ENCODE peak calls at places on chromosomes 4 and X, in nine cellular contexts. J, R, C, E, F, K, V, H and L are unnamed samples.

GRCh38 chr4:57448452-57448851 is 338.3 kb upstream of the IGFBP7 start:
- DNase-seq in C (no peak), V (no peak), F (no peak), R (no peak), E (no peak), K (no peak), H (no peak), J (no peak), L (no peak)

GRCh38 chr4:6926681-6927478 is 17.3 kb downstream of the TBC1D14 start:
- DNase-seq in H (no peak), C (peak), V (peak), F (peak), E (no peak), J (no peak), R (peak), K (peak), L (no peak)

GRCh38 chrX:123818243-123818642 is 41.6 kb upstream of the XIAP start:
- DNase-seq in V (no peak), R (no peak), E (no peak), K (no peak), C (peak), H (no peak), J (peak), F (peak), L (no peak)

GRCh38 chrX:69137371-69137881 is 27.8 kb downstream of the PJA1 start:
- DNase-seq in E (no peak), H (peak), J (no peak), V (no peak), K (no peak), C (no peak), R (no peak), F (peak), L (peak)

GRCh38 chr4:113637363-113637762 is 124.2 kb downstream of the CAMK2D start:
- DNase-seq in J (no peak), E (no peak), F (peak), V (no peak), K (no peak), C (no peak), H (no peak), R (no peak), L (no peak)

GRCh38 chrX:38839944-38840343 is 38.7 kb downstream of the MID1IP1 start:
- DNase-seq in V (no peak), K (no peak), H (no peak), R (no peak), E (no peak), J (no peak), C (no peak), F (no peak), L (no peak)

GRCh38 chr4:40564815-40565505 is 64.7 kb downstream of the RBM47 start:
- DNase-seq in V (no peak), J (no peak), R (no peak), E (no peak), F (no peak), K (no peak), H (no peak), C (no peak), L (no peak)

GRCh38 chrX:117429511-117429910 is 687.1 kb downstream of the KLHL13 start:
- DNase-seq in K (no peak), V (no peak), J (no peak), C (no peak), F (no peak), H (no peak), R (no peak), E (no peak), L (no peak)

GRCh38 chr4:142194905-142195304 is 558.5 kb downstream of the IL15 start:
- DNase-seq in H (no peak), K (no peak), V (no peak), C (no peak), J (no peak), F (peak), E (no peak), R (no peak), L (no peak)

GRCh38 chr4:152245706-152246105 is 290.2 kb downstream of the FBXW7 start:
- DNase-seq in H (no peak), K (no peak), F (no peak), J (no peak), R (no peak), V (no peak), E (no peak), C (no peak), L (no peak)

GRCh38 chr4:122716825-122717448 is 15.6 kb upstream of the BBS12 start:
- DNase-seq in F (peak), K (peak), C (peak), H (peak), R (peak), E (peak), V (peak), J (peak), L (peak)

GRCh38 chrX:69503835-69504625 is at the start of gene NALF2:
- DNase-seq in H (peak), F (peak), E (peak), V (peak), J (peak), C (peak), R (peak), K (peak), L (peak)

GRCh38 chr4:77913353-77913752 is 50.7 kb downstream of the MRPL1 start:
- DNase-seq in H (no peak), C (no peak), K (no peak), F (peak), E (no peak), J (no peak), V (no peak), R (no peak), L (no peak)

GRCh38 chr4:75107703-75108612 is 175.0 kb downstream of the PARM1 start:
- DNase-seq in E (no peak), R (no peak), C (no peak), V (no peak), H (no peak), J (no peak), F (no peak), K (no peak), L (no peak)

GRCh38 chrX:71514367-71515038 is 18.4 kb upstream of the OGT start:
- DNase-seq in C (no peak), K (no peak), V (peak), F (no peak), E (no peak), R (no peak), H (no peak), J (no peak), L (no peak)

GRCh38 chrX:124328765-124329164 is 3.7 kb upstream of the TEX13D start:
- DNase-seq in H (no peak), V (no peak), C (no peak), R (no peak), J (peak), K (no peak), F (no peak), E (no peak), L (no peak)

GRCh38 chrX:15269618-15270521 is at the start of gene ASB9:
- DNase-seq in V (peak), E (no peak), F (peak), H (no peak), R (peak), C (peak), K (peak), J (peak), L (peak)

GRCh38 chrX:130704053-130705038 is 198.7 kb downstream of the ENOX2 start:
- DNase-seq in C (peak), R (no peak), V (no peak), E (no peak), F (peak), K (no peak), H (no peak), J (peak), L (no peak)

GRCh38 chr4:15653864-15654391 is 1.2 kb downstream of the FBXL5 start:
- DNase-seq in K (no peak), J (peak), E (no peak), H (no peak), R (no peak), F (peak), V (no peak), C (peak), L (no peak)
- TF ChIP-seq POLR2A in K (no peak), J (no peak), E (no peak), H (no peak), R (no peak), F (no peak), V (no peak), C (no peak), L (no peak)

DNA sequence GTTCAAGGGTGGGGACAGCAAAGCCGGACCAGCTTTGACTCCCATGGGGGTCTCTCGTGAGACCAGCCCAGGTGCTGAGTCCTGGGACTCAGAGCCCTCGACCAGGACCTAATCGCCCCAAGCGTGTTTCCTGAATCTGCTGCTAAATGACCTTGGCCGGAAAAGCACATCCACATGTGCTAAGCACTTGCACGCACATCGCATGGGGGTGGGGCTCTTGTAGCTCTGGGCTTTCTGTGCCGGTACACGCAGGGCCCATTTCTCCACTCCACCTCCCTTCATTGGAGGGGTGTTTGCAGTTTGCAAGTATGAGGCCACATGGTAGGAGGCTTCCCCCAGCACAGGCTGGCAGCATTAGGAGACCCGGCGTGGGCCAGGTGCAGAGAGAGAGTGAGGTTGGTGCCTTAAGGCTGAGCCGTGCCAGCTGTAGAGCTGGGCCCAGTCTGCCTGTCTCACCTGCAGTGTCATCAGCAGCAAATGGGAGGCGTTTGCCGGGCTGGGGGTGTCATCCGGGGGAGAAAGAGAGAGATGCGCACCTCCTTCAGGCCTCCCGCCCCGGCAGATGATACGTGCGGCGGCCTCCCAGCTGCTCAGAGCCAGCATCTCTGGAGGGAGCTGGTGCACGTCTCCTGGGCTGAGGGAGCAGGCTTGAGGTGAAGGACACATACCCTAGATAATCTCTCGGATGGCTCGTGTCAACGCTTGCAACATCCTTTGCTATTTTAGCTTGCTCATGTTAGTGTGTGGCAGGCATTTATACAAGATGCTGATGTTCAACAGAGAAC is 45.2 kb upstream of the CLCN4 start:
- DNase-seq in J (no peak), R (no peak), K (no peak), H (no peak), F (peak), V (peak), E (no peak), C (peak), L (no peak)
- TF ChIP-seq POLR2A in J (no peak), R (no peak), K (no peak), H (no peak), F (no peak), V (peak), E (no peak), C (no peak), L (no peak)

GRCh38 chr4:18319456-18319855 is 297.9 kb upstream of the LCORL start:
- DNase-seq in V (no peak), E (no peak), J (no peak), K (no peak), F (no peak), C (no peak), H (no peak), R (no peak), L (no peak)

GRCh38 chr4:18314731-18315130 is 293.2 kb upstream of the LCORL start:
- DNase-seq in F (no peak), H (no peak), R (no peak), V (no peak), C (no peak), K (no peak), E (no peak), J (no peak), L (no peak)

GRCh38 chr4:18322111-18322510 is 300.6 kb upstream of the LCORL start:
- DNase-seq in C (no peak), E (no peak), V (no peak), J (no peak), R (no peak), F (no peak), H (no peak), K (no peak), L (no peak)

GRCh38 chr4:18318682-18319410 is 297.3 kb upstream of the LCORL start:
- DNase-seq in R (no peak), F (no peak), K (no peak), J (no peak), E (no peak), H (peak), V (no peak), C (no peak), L (peak)
- TF ChIP-seq POLR2A in R (no peak), F (no peak), K (no peak), J (no peak), E (no peak), H (no peak), V (no peak), C (no peak), L (no peak)

GRCh38 chrX:149497054-149497453 is 8.1 kb downstream of the IDS start:
- DNase-seq in V (no peak), H (no peak), J (no peak), F (no peak), C (no peak), R (no peak), E (no peak), K (no peak), L (no peak)

GRCh38 chrX:149498767-149499166 is 6.3 kb downstream of the IDS start:
- DNase-seq in C (no peak), V (no peak), H (no peak), F (no peak), K (no peak), R (no peak), E (no peak), J (no peak), L (no peak)

GRCh38 chrX:149495573-149496071 is 9.5 kb downstream of the IDS start:
- DNase-seq in F (peak), C (peak), J (peak), R (no peak), E (no peak), H (peak), K (no peak), V (no peak), L (no peak)

GRCh38 chrX:149497626-149498025 is 7.5 kb downstream of the IDS start:
- DNase-seq in J (no peak), E (no peak), K (no peak), C (no peak), V (no peak), H (no peak), R (no peak), F (peak), L (no peak)

DNA sequence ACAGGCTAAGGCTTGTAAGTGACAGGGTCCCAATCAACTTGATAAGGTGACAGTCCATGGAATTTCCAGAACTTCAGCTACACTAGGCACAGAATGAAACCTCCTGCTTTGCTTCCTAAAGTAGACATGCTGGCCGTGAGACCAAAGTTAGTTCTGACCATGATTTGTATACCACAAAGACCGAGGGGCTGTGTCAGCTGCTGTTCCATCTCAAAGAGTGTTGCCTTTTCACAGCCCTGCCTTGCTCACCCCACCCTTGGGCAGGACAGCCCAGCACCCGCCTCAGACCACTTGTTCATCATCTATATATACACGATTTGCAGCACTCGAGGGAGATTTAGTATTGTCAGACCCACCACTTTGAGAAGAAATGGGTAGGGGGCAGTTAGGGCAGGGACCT is 5.3 kb downstream of the IDS start:
- DNase-seq in R (no peak), H (no peak), E (no peak), C (no peak), K (no peak), J (no peak), V (no peak), F (no peak), L (no peak)
- TF ChIP-seq POLR2A in R (no peak), H (no peak), E (no peak), C (no peak), K (no peak), J (no peak), V (no peak), F (no peak), L (no peak)

DNA sequence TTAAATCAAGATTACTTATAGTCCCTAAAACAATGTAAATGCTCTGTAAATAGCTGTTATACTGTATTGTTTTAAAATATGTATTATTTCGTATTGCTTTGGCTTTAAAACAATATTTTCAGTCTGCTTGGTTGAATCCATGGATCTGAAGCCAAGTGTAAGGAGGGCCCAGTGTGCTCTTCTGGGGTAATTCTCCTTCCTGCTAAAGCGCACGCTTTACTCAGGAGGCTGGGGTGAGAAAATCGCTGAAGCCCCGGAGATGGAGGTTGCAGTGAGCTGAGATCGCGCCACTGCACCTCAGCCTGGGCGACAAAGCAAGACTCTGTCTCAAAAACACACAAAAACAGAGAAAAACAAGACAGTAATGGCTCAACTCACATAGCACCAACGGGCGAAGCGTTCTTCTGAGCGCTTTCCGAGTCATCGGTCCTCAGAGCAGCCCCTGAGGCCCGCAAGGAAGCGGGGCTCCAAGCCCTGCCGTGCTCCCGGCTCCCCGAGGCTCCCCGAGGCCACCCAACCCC is 356 bp upstream of the IDUA start:
- DNase-seq in E (no peak), R (no peak), C (no peak), F (no peak), V (no peak), H (no peak), J (no peak), K (no peak), L (no peak)
- TF ChIP-seq POLR2A in E (no peak), R (peak), C (no peak), F (no peak), V (peak), H (no peak), J (no peak), K (peak), L (no peak)

GRCh38 chr4:169846396-169846795 is 88.7 kb upstream of the HPF1 start:
- DNase-seq in E (no peak), K (no peak), F (peak), H (no peak), R (no peak), C (no peak), V (no peak), J (no peak), L (no peak)
- TF ChIP-seq POLR2A in E (no peak), K (no peak), F (no peak), H (no peak), R (no peak), C (no peak), V (no peak), J (no peak), L (no peak)

GRCh38 chr4:56391270-56391669 is 4.0 kb upstream of the AASDH start:
- DNase-seq in R (no peak), F (no peak), E (no peak), K (no peak), V (no peak), H (no peak), J (no peak), C (no peak), L (no peak)
- TF ChIP-seq POLR2A in R (no peak), F (no peak), E (no peak), K (no peak), V (no peak), H (no peak), J (no peak), C (no peak), L (no peak)

GRCh38 chr4:53365121-53365485 is 758 bp downstream of the SCFD2 start:
- DNase-seq in F (peak), R (no peak), H (no peak), V (no peak), E (no peak), K (no peak), J (no peak), C (peak), L (no peak)

GRCh38 chr4:53364624-53365023 is 1.2 kb downstream of the SCFD2 start:
- DNase-seq in E (no peak), H (no peak), J (no peak), R (no peak), K (no peak), F (no peak), C (no peak), V (no peak), L (no peak)

GRCh38 chr4:53366301-53366716 is 448 bp upstream of the SCFD2 start:
- DNase-seq in C (no peak), V (no peak), R (no peak), E (no peak), F (no peak), K (no peak), J (no peak), H (no peak), L (no peak)

GRCh38 chr4:53362093-53362492 is 3.8 kb downstream of the SCFD2 start:
- DNase-seq in H (no peak), R (no peak), E (no peak), V (no peak), C (no peak), F (no peak), K (no peak), J (no peak), L (no peak)

GRCh38 chr4:53365486-53366300 is at the start of gene SCFD2:
- DNase-seq in R (peak), E (peak), V (peak), C (peak), F (peak), H (peak), J (peak), K (peak), L (peak)
- TF ChIP-seq POLR2A in R (peak), E (no peak), V (no peak), C (peak), F (peak), H (no peak), J (peak), K (peak), L (peak)